ENCODE peak calls at places on chromosomes 3 and 15, in six cellular contexts. L is fibroblast of mammary gland, N is cardiac muscle cell, D is neural progenitor cell, F is lower leg skin, B is HL-60. U is an unnamed sample.

GRCh38 chr15:60551147-60551780 is 72.3 kb upstream of the ICE2 start:
- DNase-seq in L (no peak), N (no peak), D (no peak), F (no peak), B (no peak), U (no peak)

GRCh38 chr15:66163553-66163952 is 90.0 kb downstream of the MEGF11 start:
- DNase-seq in L (no peak), N (no peak), D (no peak), F (no peak), B (no peak), U (no peak)

GRCh38 chr3:136350132-136350531 is 100.0 kb downstream of the PCCB start:
- DNase-seq in L (peak; percentile 94), N (no peak), D (no peak), F (no peak), B (no peak), U (peak; percentile 98)

GRCh38 chr15:42100021-42100800 is 5.8 kb upstream of the PLA2G4D start:
- DNase-seq in L (peak; percentile 23), N (no peak), D (no peak), F (no peak), B (no peak), U (peak; percentile 35)

GRCh38 chr15:78060232-78060631 is 17.3 kb downstream of the TBC1D2B start:
- DNase-seq in L (no peak), N (no peak), D (no peak), F (no peak), B (no peak), U (no peak)

GRCh38 chr3:8198605-8199004 is 303.0 kb upstream of the LMCD1 start:
- DNase-seq in L (no peak), N (no peak), D (no peak), F (no peak), B (no peak), U (no peak)

GRCh38 chr15:84749111-84749991 is 959 bp downstream of the ZNF592 start:
- DNase-seq in L (peak; percentile 32), N (peak; percentile 51), D (peak; percentile 53), F (peak; percentile 34), B (no peak), U (peak; percentile 41)

GRCh38 chr3:5162102-5162501 is 25.4 kb upstream of the EDEM1 start:
- DNase-seq in L (peak; percentile 42), N (no peak), D (peak; percentile 13), F (no peak), B (no peak), U (peak; percentile 92)

GRCh38 chr3:55885721-55886120 is 398.6 kb upstream of the WNT5A start:
- DNase-seq in L (peak; percentile 38), N (no peak), D (no peak), F (no peak), B (peak; percentile 62), U (peak; percentile 66)

GRCh38 chr15:52483712-52484111 is 45.0 kb downstream of the MYO5A start:
- DNase-seq in L (peak; percentile 77), N (no peak), D (no peak), F (peak; percentile 35), B (peak; percentile 35), U (peak; percentile 62)

GRCh38 chr3:127644641-127645040 is 15.7 kb downstream of the PODXL2 start:
- DNase-seq in L (no peak), N (no peak), D (no peak), F (no peak), B (no peak), U (no peak)

GRCh38 chr3:49689046-49689886 is at the start of the genes MST1 and RNF123:
- DNase-seq in L (peak; percentile 84), N (peak; percentile 95), D (peak; percentile 97), F (peak; percentile 76), B (peak; percentile 85), U (peak; percentile 91)

GRCh38 chr3:133697960-133698359 is 36.2 kb upstream of the TOPBP1 start:
- DNase-seq in L (no peak), N (no peak), D (no peak), F (no peak), B (no peak), U (no peak)

GRCh38 chr15:42490743-42491539 is at the start of gene ZNF106:
- DNase-seq in L (peak; percentile 90), N (peak; percentile 92), D (peak; percentile 95), F (peak; percentile 83), B (peak; percentile 81), U (peak; percentile 94)

GRCh38 chr3:24165583-24165982 is 220.5 kb downstream of the NR1D2 start:
- DNase-seq in L (no peak), N (no peak), D (no peak), F (no peak), B (no peak), U (no peak)

GRCh38 chr3:24164967-24165366 is 219.9 kb downstream of the NR1D2 start:
- DNase-seq in L (no peak), N (no peak), D (no peak), F (no peak), B (no peak), U (no peak)

GRCh38 chr3:24160424-24160823 is 215.3 kb downstream of the NR1D2 start:
- DNase-seq in L (peak; percentile 22), N (peak; percentile 67), D (peak; percentile 59), F (no peak), B (no peak), U (peak; percentile 12)

GRCh38 chr3:24158756-24159155 is 213.7 kb downstream of the NR1D2 start:
- DNase-seq in L (no peak), N (no peak), D (no peak), F (no peak), B (no peak), U (no peak)

GRCh38 chr3:24161841-24162240 is 216.8 kb downstream of the NR1D2 start:
- DNase-seq in L (no peak), N (no peak), D (peak; percentile 13), F (no peak), B (no peak), U (peak; percentile 68)
- H3K4me3 ChIP-seq in L (no peak overlapping the region), N (no peak overlapping the region), D (no peak overlapping the region), F (no peak overlapping the region), B (no peak overlapping the region), U (no peak overlapping the region)

GRCh38 chr3:195194559-195195161 is 76.3 kb downstream of the XXYLT1 start:
- DNase-seq in L (no peak), N (no peak), D (no peak), F (no peak), B (no peak), U (no peak)
- H3K4me3 ChIP-seq in L (no peak overlapping the region), N (no peak overlapping the region), D (no peak overlapping the region), F (no peak overlapping the region), B (no peak overlapping the region), U (peak overlapping the region; percentile 9)

GRCh38 chr15:81789403-81789802 is 256.4 kb downstream of the MEX3B start:
- DNase-seq in L (no peak), N (no peak), D (no peak), F (no peak), B (no peak), U (no peak)
- H3K4me3 ChIP-seq in L (no peak overlapping the region), N (no peak overlapping the region), D (no peak overlapping the region), F (no peak overlapping the region), B (no peak overlapping the region), U (no peak overlapping the region)

GRCh38 chr3:193418576-193419373 is 40.2 kb upstream of the ATP13A5 start:
- DNase-seq in L (no peak), N (no peak), D (no peak), F (no peak), B (no peak), U (no peak)
- H3K4me3 ChIP-seq in L (no peak overlapping the region), N (no peak overlapping the region), D (no peak overlapping the region), F (no peak overlapping the region), B (no peak overlapping the region), U (no peak overlapping the region)

GRCh38 chr15:63243101-63243500 is 34.3 kb upstream of the APH1B start:
- DNase-seq in L (peak; percentile 73), N (no peak), D (no peak), F (no peak), B (no peak), U (peak; percentile 90)

GRCh38 chr15:63241316-63241715 is 36.1 kb upstream of the APH1B start:
- DNase-seq in L (no peak), N (no peak), D (no peak), F (no peak), B (no peak), U (no peak)

GRCh38 chr15:63238181-63238580 is 39.2 kb upstream of the APH1B start:
- DNase-seq in L (no peak), N (no peak), D (no peak), F (no peak), B (no peak), U (no peak)

GRCh38 chr15:63238796-63239195 is 38.6 kb upstream of the APH1B start:
- DNase-seq in L (peak; percentile 91), N (no peak), D (no peak), F (no peak), B (no peak), U (peak; percentile 91)

DNA sequence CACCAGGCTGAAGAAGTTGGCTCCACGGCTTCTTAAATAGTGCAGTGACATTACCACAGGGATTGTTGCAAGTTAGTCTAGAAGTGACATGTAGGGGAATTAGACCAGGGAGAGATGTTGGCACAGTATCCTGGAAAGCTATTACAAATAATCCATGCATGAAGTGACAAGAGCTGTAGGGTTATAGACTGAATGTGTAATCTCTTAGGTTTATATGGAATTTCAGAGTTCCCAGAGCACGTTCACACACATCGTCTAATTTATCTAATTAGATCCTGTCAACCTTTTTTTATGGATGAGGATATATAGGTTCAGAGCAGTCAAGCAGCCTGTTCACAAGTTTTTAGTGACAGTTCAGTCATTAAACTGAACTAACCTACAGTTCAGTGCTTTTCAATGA is 37.3 kb upstream of the APH1B start:
- DNase-seq in L (no peak), N (no peak), D (no peak), F (no peak), B (no peak), U (no peak)
- H3K4me3 ChIP-seq in L (no peak overlapping the region), N (no peak overlapping the region), D (no peak overlapping the region), F (no peak overlapping the region), B (no peak overlapping the region), U (no peak overlapping the region)